ENCODE peak calls at places on chromosomes 2 and 18, in eight cellular contexts. One of them, this sample, is unnamed.
A peak's percentile ranks its signal among the peaks of the same experiment; 100 is the strongest.

GRCh38 chr2:224650815-224651439 is 65.2 kb downstream of the CCDC195 start:
- DNase-seq in stimulated activated naive B cell treated with anti-CD40 and anti-IgM and Interleukin-4, amounts not matched to agents 10 μg/mL and 1 μg/mL and 100 μg/mL, for 72 hours: no peak
- DNase-seq in type B pancreatic cell: no peak
- DNase-seq in NCI-H1092: peak; percentile 54
- DNase-seq in psoas muscle: no peak
- DNase-seq in bronchial epithelial cell: peak; percentile 62
- DNase-seq in activated naive CD8-positive, alpha-beta T cell treated with anti-CD3 and anti-CD28 coated beads, Interleukin-2, amount 50 U/mL, for 24 hours: no peak
- DNase-seq in fibroblast of the conjunctiva: peak; percentile 37
- DNase-seq in this sample: no peak

GRCh38 chr2:200483729-200484198 is 26.1 kb downstream of the KCTD18 start:
- DNase-seq in stimulated activated naive B cell treated with anti-CD40 and anti-IgM and Interleukin-4, amounts not matched to agents 10 μg/mL and 1 μg/mL and 100 μg/mL, for 72 hours: no peak
- DNase-seq in type B pancreatic cell: no peak
- DNase-seq in NCI-H1092: no peak
- DNase-seq in psoas muscle: no peak
- DNase-seq in bronchial epithelial cell: peak; percentile 76
- DNase-seq in activated naive CD8-positive, alpha-beta T cell treated with anti-CD3 and anti-CD28 coated beads, Interleukin-2, amount 50 U/mL, for 24 hours: peak; percentile 17
- DNase-seq in fibroblast of the conjunctiva: no peak
- DNase-seq in this sample: no peak

GRCh38 chr2:27984153-27984552 is 93.6 kb downstream of the BABAM2 start:
- DNase-seq in stimulated activated naive B cell treated with anti-CD40 and anti-IgM and Interleukin-4, amounts not matched to agents 10 μg/mL and 1 μg/mL and 100 μg/mL, for 72 hours: no peak
- DNase-seq in type B pancreatic cell: no peak
- DNase-seq in NCI-H1092: no peak
- DNase-seq in psoas muscle: no peak
- DNase-seq in bronchial epithelial cell: no peak
- DNase-seq in activated naive CD8-positive, alpha-beta T cell treated with anti-CD3 and anti-CD28 coated beads, Interleukin-2, amount 50 U/mL, for 24 hours: no peak
- DNase-seq in fibroblast of the conjunctiva: no peak
- DNase-seq in this sample: no peak

GRCh38 chr2:43854671-43855070 is 15.9 kb downstream of the ABCG8 start:
- DNase-seq in stimulated activated naive B cell treated with anti-CD40 and anti-IgM and Interleukin-4, amounts not matched to agents 10 μg/mL and 1 μg/mL and 100 μg/mL, for 72 hours: no peak
- DNase-seq in type B pancreatic cell: peak; percentile 39
- DNase-seq in NCI-H1092: no peak
- DNase-seq in psoas muscle: no peak
- DNase-seq in bronchial epithelial cell: no peak
- DNase-seq in activated naive CD8-positive, alpha-beta T cell treated with anti-CD3 and anti-CD28 coated beads, Interleukin-2, amount 50 U/mL, for 24 hours: no peak
- DNase-seq in fibroblast of the conjunctiva: no peak
- DNase-seq in this sample: no peak

GRCh38 chr2:190451561-190452176 is 43.5 kb downstream of the MFSD6 start:
- DNase-seq in stimulated activated naive B cell treated with anti-CD40 and anti-IgM and Interleukin-4, amounts not matched to agents 10 μg/mL and 1 μg/mL and 100 μg/mL, for 72 hours: no peak
- DNase-seq in type B pancreatic cell: no peak
- DNase-seq in NCI-H1092: no peak
- DNase-seq in psoas muscle: no peak
- DNase-seq in bronchial epithelial cell: peak; percentile 30
- DNase-seq in activated naive CD8-positive, alpha-beta T cell treated with anti-CD3 and anti-CD28 coated beads, Interleukin-2, amount 50 U/mL, for 24 hours: no peak
- DNase-seq in fibroblast of the conjunctiva: no peak
- DNase-seq in this sample: no peak

GRCh38 chr18:9951022-9951859 is 37.4 kb downstream of the VAPA start:
- DNase-seq in stimulated activated naive B cell treated with anti-CD40 and anti-IgM and Interleukin-4, amounts not matched to agents 10 μg/mL and 1 μg/mL and 100 μg/mL, for 72 hours: no peak
- DNase-seq in type B pancreatic cell: no peak
- DNase-seq in NCI-H1092: no peak
- DNase-seq in psoas muscle: no peak
- DNase-seq in bronchial epithelial cell: peak; percentile 72
- DNase-seq in activated naive CD8-positive, alpha-beta T cell treated with anti-CD3 and anti-CD28 coated beads, Interleukin-2, amount 50 U/mL, for 24 hours: no peak
- DNase-seq in fibroblast of the conjunctiva: peak; percentile 70
- DNase-seq in this sample: no peak

GRCh38 chr18:54260376-54261072 is 8.8 kb upstream of the POLI start:
- DNase-seq in stimulated activated naive B cell treated with anti-CD40 and anti-IgM and Interleukin-4, amounts not matched to agents 10 μg/mL and 1 μg/mL and 100 μg/mL, for 72 hours: peak; percentile 47
- DNase-seq in type B pancreatic cell: no peak
- DNase-seq in NCI-H1092: no peak
- DNase-seq in psoas muscle: no peak
- DNase-seq in bronchial epithelial cell: peak; percentile 97
- DNase-seq in activated naive CD8-positive, alpha-beta T cell treated with anti-CD3 and anti-CD28 coated beads, Interleukin-2, amount 50 U/mL, for 24 hours: no peak
- DNase-seq in fibroblast of the conjunctiva: no peak
- DNase-seq in this sample: no peak

GRCh38 chr2:11568436-11568835 is 34.6 kb downstream of the GREB1 start:
- DNase-seq in stimulated activated naive B cell treated with anti-CD40 and anti-IgM and Interleukin-4, amounts not matched to agents 10 μg/mL and 1 μg/mL and 100 μg/mL, for 72 hours: no peak
- DNase-seq in type B pancreatic cell: no peak
- DNase-seq in NCI-H1092: no peak
- DNase-seq in psoas muscle: peak; percentile 21
- DNase-seq in bronchial epithelial cell: no peak
- DNase-seq in activated naive CD8-positive, alpha-beta T cell treated with anti-CD3 and anti-CD28 coated beads, Interleukin-2, amount 50 U/mL, for 24 hours: no peak
- DNase-seq in fibroblast of the conjunctiva: no peak
- DNase-seq in this sample: no peak

GRCh38 chr2:8094571-8094970 is 587.3 kb upstream of the ID2 start:
- DNase-seq in stimulated activated naive B cell treated with anti-CD40 and anti-IgM and Interleukin-4, amounts not matched to agents 10 μg/mL and 1 μg/mL and 100 μg/mL, for 72 hours: no peak
- DNase-seq in type B pancreatic cell: no peak
- DNase-seq in NCI-H1092: no peak
- DNase-seq in psoas muscle: no peak
- DNase-seq in bronchial epithelial cell: no peak
- DNase-seq in activated naive CD8-positive, alpha-beta T cell treated with anti-CD3 and anti-CD28 coated beads, Interleukin-2, amount 50 U/mL, for 24 hours: no peak
- DNase-seq in fibroblast of the conjunctiva: no peak
- DNase-seq in this sample: no peak

GRCh38 chr2:224084266-224084892 is 45.3 kb upstream of the SERPINE2 start:
- DNase-seq in stimulated activated naive B cell treated with anti-CD40 and anti-IgM and Interleukin-4, amounts not matched to agents 10 μg/mL and 1 μg/mL and 100 μg/mL, for 72 hours: no peak
- DNase-seq in type B pancreatic cell: no peak
- DNase-seq in NCI-H1092: no peak
- DNase-seq in psoas muscle: no peak
- DNase-seq in bronchial epithelial cell: no peak
- DNase-seq in activated naive CD8-positive, alpha-beta T cell treated with anti-CD3 and anti-CD28 coated beads, Interleukin-2, amount 50 U/mL, for 24 hours: no peak
- DNase-seq in fibroblast of the conjunctiva: no peak
- DNase-seq in this sample: no peak

GRCh38 chr2:95231723-95232122 is 24.4 kb downstream of the ZNF892 start:
- DNase-seq in stimulated activated naive B cell treated with anti-CD40 and anti-IgM and Interleukin-4, amounts not matched to agents 10 μg/mL and 1 μg/mL and 100 μg/mL, for 72 hours: peak; percentile 21
- DNase-seq in type B pancreatic cell: no peak
- DNase-seq in NCI-H1092: peak; percentile 40
- DNase-seq in psoas muscle: no peak
- DNase-seq in bronchial epithelial cell: peak; percentile 74
- DNase-seq in activated naive CD8-positive, alpha-beta T cell treated with anti-CD3 and anti-CD28 coated beads, Interleukin-2, amount 50 U/mL, for 24 hours: peak; percentile 52
- DNase-seq in fibroblast of the conjunctiva: peak; percentile 74
- DNase-seq in this sample: no peak

GRCh38 chr2:31240406-31241365 is 6.7 kb downstream of the EHD3 start:
- DNase-seq in stimulated activated naive B cell treated with anti-CD40 and anti-IgM and Interleukin-4, amounts not matched to agents 10 μg/mL and 1 μg/mL and 100 μg/mL, for 72 hours: no peak
- DNase-seq in type B pancreatic cell: peak; percentile 22
- DNase-seq in NCI-H1092: no peak
- DNase-seq in psoas muscle: no peak
- DNase-seq in bronchial epithelial cell: no peak
- DNase-seq in activated naive CD8-positive, alpha-beta T cell treated with anti-CD3 and anti-CD28 coated beads, Interleukin-2, amount 50 U/mL, for 24 hours: no peak
- DNase-seq in fibroblast of the conjunctiva: no peak
- DNase-seq in this sample: peak; percentile 25

GRCh38 chr2:10493636-10494281 is 45.6 kb upstream of the ODC1 start:
- DNase-seq in stimulated activated naive B cell treated with anti-CD40 and anti-IgM and Interleukin-4, amounts not matched to agents 10 μg/mL and 1 μg/mL and 100 μg/mL, for 72 hours: peak; percentile 35
- DNase-seq in type B pancreatic cell: no peak
- DNase-seq in NCI-H1092: peak; percentile 22
- DNase-seq in psoas muscle: no peak
- DNase-seq in bronchial epithelial cell: peak; percentile 99
- DNase-seq in activated naive CD8-positive, alpha-beta T cell treated with anti-CD3 and anti-CD28 coated beads, Interleukin-2, amount 50 U/mL, for 24 hours: peak; percentile 79
- DNase-seq in fibroblast of the conjunctiva: no peak
- DNase-seq in this sample: no peak

GRCh38 chr18:51054764-51055163 is 24.8 kb downstream of the SMAD4 start:
- DNase-seq in stimulated activated naive B cell treated with anti-CD40 and anti-IgM and Interleukin-4, amounts not matched to agents 10 μg/mL and 1 μg/mL and 100 μg/mL, for 72 hours: no peak
- DNase-seq in type B pancreatic cell: no peak
- DNase-seq in NCI-H1092: no peak
- DNase-seq in psoas muscle: no peak
- DNase-seq in bronchial epithelial cell: no peak
- DNase-seq in activated naive CD8-positive, alpha-beta T cell treated with anti-CD3 and anti-CD28 coated beads, Interleukin-2, amount 50 U/mL, for 24 hours: no peak
- DNase-seq in fibroblast of the conjunctiva: no peak
- DNase-seq in this sample: no peak

GRCh38 chr2:203500951-203501350 is 34.1 kb downstream of the RAPH1 start:
- DNase-seq in stimulated activated naive B cell treated with anti-CD40 and anti-IgM and Interleukin-4, amounts not matched to agents 10 μg/mL and 1 μg/mL and 100 μg/mL, for 72 hours: no peak
- DNase-seq in type B pancreatic cell: no peak
- DNase-seq in NCI-H1092: no peak
- DNase-seq in psoas muscle: no peak
- DNase-seq in bronchial epithelial cell: no peak
- DNase-seq in activated naive CD8-positive, alpha-beta T cell treated with anti-CD3 and anti-CD28 coated beads, Interleukin-2, amount 50 U/mL, for 24 hours: no peak
- DNase-seq in fibroblast of the conjunctiva: no peak
- DNase-seq in this sample: no peak

GRCh38 chr2:240433973-240434727 is 1.3 kb upstream of the GPC1 start:
- DNase-seq in stimulated activated naive B cell treated with anti-CD40 and anti-IgM and Interleukin-4, amounts not matched to agents 10 μg/mL and 1 μg/mL and 100 μg/mL, for 72 hours: no peak
- DNase-seq in type B pancreatic cell: peak; percentile 54
- DNase-seq in NCI-H1092: no peak
- DNase-seq in psoas muscle: peak; percentile 56
- DNase-seq in bronchial epithelial cell: peak; percentile 98
- DNase-seq in activated naive CD8-positive, alpha-beta T cell treated with anti-CD3 and anti-CD28 coated beads, Interleukin-2, amount 50 U/mL, for 24 hours: peak; percentile 37
- DNase-seq in fibroblast of the conjunctiva: peak; percentile 93
- DNase-seq in this sample: peak; percentile 26

GRCh38 chr18:50629148-50629631 is 69.3 kb downstream of the MAPK4 start:
- DNase-seq in stimulated activated naive B cell treated with anti-CD40 and anti-IgM and Interleukin-4, amounts not matched to agents 10 μg/mL and 1 μg/mL and 100 μg/mL, for 72 hours: no peak
- DNase-seq in type B pancreatic cell: no peak
- DNase-seq in NCI-H1092: peak; percentile 65
- DNase-seq in psoas muscle: no peak
- DNase-seq in bronchial epithelial cell: peak; percentile 90
- DNase-seq in activated naive CD8-positive, alpha-beta T cell treated with anti-CD3 and anti-CD28 coated beads, Interleukin-2, amount 50 U/mL, for 24 hours: no peak
- DNase-seq in fibroblast of the conjunctiva: no peak
- DNase-seq in this sample: no peak

GRCh38 chr2:3490191-3491158 is 28.9 kb downstream of the ADI1 start:
- DNase-seq in stimulated activated naive B cell treated with anti-CD40 and anti-IgM and Interleukin-4, amounts not matched to agents 10 μg/mL and 1 μg/mL and 100 μg/mL, for 72 hours: no peak
- DNase-seq in type B pancreatic cell: peak; percentile 58
- DNase-seq in NCI-H1092: no peak
- DNase-seq in psoas muscle: peak; percentile 43
- DNase-seq in bronchial epithelial cell: no peak
- DNase-seq in activated naive CD8-positive, alpha-beta T cell treated with anti-CD3 and anti-CD28 coated beads, Interleukin-2, amount 50 U/mL, for 24 hours: no peak
- DNase-seq in fibroblast of the conjunctiva: no peak
- DNase-seq in this sample: peak; percentile 67

GRCh38 chr2:209340522-209340921 is 83.3 kb upstream of the MAP2 start:
- DNase-seq in stimulated activated naive B cell treated with anti-CD40 and anti-IgM and Interleukin-4, amounts not matched to agents 10 μg/mL and 1 μg/mL and 100 μg/mL, for 72 hours: no peak
- DNase-seq in type B pancreatic cell: no peak
- DNase-seq in NCI-H1092: no peak
- DNase-seq in psoas muscle: no peak
- DNase-seq in bronchial epithelial cell: peak; percentile 64
- DNase-seq in activated naive CD8-positive, alpha-beta T cell treated with anti-CD3 and anti-CD28 coated beads, Interleukin-2, amount 50 U/mL, for 24 hours: no peak
- DNase-seq in fibroblast of the conjunctiva: no peak
- DNase-seq in this sample: no peak

GRCh38 chr2:133713049-133713580 is 144.9 kb upstream of the NCKAP5 start:
- DNase-seq in stimulated activated naive B cell treated with anti-CD40 and anti-IgM and Interleukin-4, amounts not matched to agents 10 μg/mL and 1 μg/mL and 100 μg/mL, for 72 hours: no peak
- DNase-seq in type B pancreatic cell: no peak
- DNase-seq in NCI-H1092: no peak
- DNase-seq in psoas muscle: no peak
- DNase-seq in bronchial epithelial cell: peak; percentile 30
- DNase-seq in activated naive CD8-positive, alpha-beta T cell treated with anti-CD3 and anti-CD28 coated beads, Interleukin-2, amount 50 U/mL, for 24 hours: no peak
- DNase-seq in fibroblast of the conjunctiva: no peak
- DNase-seq in this sample: no peak

This sample was measured in heart left ventricle.